ENCODE peak calls at places on chromosomes 1 and 21, in ten cellular contexts. P is neural progenitor cell, N is lower leg skin, J is foreskin keratinocyte, G is heart right ventricle, S is K562, M is gastrocnemius medialis, O is endodermal cell, R is choroid plexus epithelial cell, V is tibial artery. I is an unnamed sample.

GRCh38 chr1:95002657-95003432 is 69.9 kb downstream of the ALG14 start:
- DNase-seq in V (no peak), M (no peak), R (peak; percentile 78), P (no peak), O (no peak), G (peak; percentile 28), S (peak; percentile 20), J (no peak), N (no peak), I (no peak)

GRCh38 chr21:27536319-27536718 is 569.4 kb upstream of the ADAMTS5 start:
- DNase-seq in O (no peak), V (no peak), R (peak; percentile 49), J (no peak), S (no peak), N (no peak), P (no peak), M (no peak), G (no peak), I (no peak)

GRCh38 chr1:76279387-76279748 is 204.8 kb downstream of the ST6GALNAC3 start:
- DNase-seq in N (no peak), R (no peak), G (no peak), O (no peak), P (no peak), V (no peak), M (no peak), S (no peak), J (no peak), I (no peak)

GRCh38 chr21:28538987-28539622 is 453.6 kb downstream of the LTN1 start:
- DNase-seq in P (no peak), J (peak; percentile 54), M (no peak), R (peak; percentile 80), S (no peak), O (no peak), N (no peak), V (no peak), G (no peak), I (no peak)

GRCh38 chr1:221648201-221648600 is 93.7 kb downstream of the DUSP10 start:
- DNase-seq in J (no peak), O (no peak), G (no peak), R (no peak), M (no peak), P (no peak), V (no peak), S (no peak), N (no peak), I (no peak)

GRCh38 chr1:200873671-200874397 is 1.1 kb downstream of the GPR25 start:
- DNase-seq in N (no peak), P (no peak), G (no peak), R (no peak), J (no peak), M (no peak), S (no peak), V (no peak), O (no peak), I (peak; percentile 54)

GRCh38 chr21:17352937-17353655 is 159.7 kb upstream of the CXADR start:
- DNase-seq in S (no peak), R (no peak), P (no peak), J (no peak), V (no peak), N (no peak), O (no peak), M (no peak), G (no peak), I (no peak)

GRCh38 chr1:189669846-189670245 is 807.8 kb downstream of the BRINP3 start:
- DNase-seq in G (no peak), P (no peak), R (peak; percentile 47), J (no peak), V (no peak), M (no peak), O (no peak), N (no peak), S (no peak), I (no peak)

GRCh38 chr1:161884475-161884874 is 118.4 kb downstream of the ATF6 start:
- DNase-seq in S (no peak), R (peak; percentile 65), P (no peak), V (no peak), N (no peak), J (no peak), M (no peak), O (no peak), G (no peak), I (no peak)

GRCh38 chr1:12539705-12540579 is 78.1 kb downstream of the DHRS3 start:
- DNase-seq in V (peak; percentile 97), P (peak; percentile 74), J (peak; percentile 10), O (peak; percentile 79), R (peak; percentile 99), M (peak; percentile 77), S (peak; percentile 35), G (peak; percentile 58), N (peak; percentile 67), I (peak; percentile 77)

GRCh38 chr1:182143825-182144661 is 82.5 kb upstream of the ZNF648 start:
- DNase-seq in N (peak; percentile 95), V (peak; percentile 94), P (peak; percentile 63), G (peak; percentile 66), R (peak; percentile 60), O (peak; percentile 66), J (peak; percentile 89), M (peak; percentile 96), S (peak; percentile 24), I (peak; percentile 80)

GRCh38 chr21:33762798-33763572 is 120.7 kb downstream of the ITSN1 start:
- DNase-seq in V (no peak), S (no peak), M (no peak), J (no peak), N (no peak), P (no peak), O (no peak), R (peak; percentile 67), G (no peak), I (no peak)

GRCh38 chr1:208174736-208175507 is 69.3 kb downstream of the PLXNA2 start:
- DNase-seq in S (no peak), M (no peak), R (no peak), J (no peak), G (no peak), O (peak; percentile 60), V (no peak), P (no peak), N (no peak), I (no peak)

GRCh38 chr1:24679725-24680124 is 36.6 kb downstream of the SRRM1 start:
- DNase-seq in J (no peak), R (no peak), G (no peak), N (no peak), V (no peak), S (no peak), O (no peak), P (no peak), M (no peak), I (no peak)
- TF ChIP-seq CTCF in J (no peak), R (no peak), G (no peak), N (no peak), V (no peak), S (no peak), O (no peak), P (no peak), M (no peak), I (no peak)

GRCh38 chr21:36583591-36583990 is 103.7 kb upstream of the CLDN14 start:
- DNase-seq in S (no peak), G (no peak), N (no peak), V (no peak), O (no peak), R (no peak), J (no peak), M (no peak), P (no peak), I (no peak)

GRCh38 chr21:36584980-36585940 is 105.3 kb upstream of the CLDN14 start:
- DNase-seq in S (no peak), N (no peak), P (no peak), R (peak; percentile 21), O (no peak), G (no peak), J (no peak), M (no peak), V (no peak), I (no peak)

GRCh38 chr21:36591326-36591970 is 107.5 kb upstream of the SIM2 start:
- DNase-seq in G (no peak), M (no peak), R (no peak), P (no peak), V (no peak), J (no peak), O (no peak), N (no peak), S (no peak), I (no peak)

GRCh38 chr21:36587388-36587787 is 107.5 kb upstream of the CLDN14 start:
- DNase-seq in M (no peak), S (no peak), N (no peak), G (no peak), O (no peak), P (no peak), V (no peak), J (peak; percentile 75), R (peak; percentile 11), I (no peak)

DNA sequence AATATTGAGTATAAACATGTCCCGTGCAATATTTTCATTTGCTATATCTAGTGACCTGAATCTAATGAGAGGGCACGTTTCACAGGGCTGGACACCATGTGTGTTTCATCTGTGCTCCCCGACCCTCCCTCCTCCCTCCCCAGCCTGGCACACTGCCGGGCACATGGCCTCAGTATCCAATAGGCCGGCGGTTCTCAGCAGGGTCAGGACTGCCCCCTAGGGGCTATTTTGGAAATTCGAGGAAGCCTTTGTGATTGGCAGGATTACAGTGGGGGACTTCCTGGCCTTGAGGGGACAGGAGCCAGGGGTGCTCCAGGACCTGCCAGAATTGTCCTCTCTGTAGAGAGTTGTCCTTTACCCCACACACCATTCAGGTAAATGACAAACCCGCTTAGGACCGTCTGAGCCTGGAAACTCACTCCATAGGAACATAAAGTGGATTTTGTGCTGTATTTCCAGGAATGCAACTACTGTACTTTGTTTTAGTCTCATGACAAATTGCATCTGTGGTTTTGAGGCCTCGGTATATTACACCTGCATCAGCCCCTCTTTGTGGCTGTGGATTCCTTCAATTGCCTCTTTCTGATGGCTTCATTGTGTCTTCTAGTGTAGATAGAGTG is 109.5 kb upstream of the SIM2 start:
- DNase-seq in G (peak; percentile 14), O (peak; percentile 73), J (no peak), N (peak; percentile 25), P (peak; percentile 19), S (peak; percentile 65), V (no peak), R (peak; percentile 56), M (no peak), I (no peak)
- TF ChIP-seq CTCF in G (peak; percentile 51), O (peak; percentile 74), J (peak; percentile 69), N (no peak), P (peak; percentile 59), S (peak; percentile 80), V (peak; percentile 24), R (peak; percentile 75), M (no peak), I (peak; percentile 58)

DNA sequence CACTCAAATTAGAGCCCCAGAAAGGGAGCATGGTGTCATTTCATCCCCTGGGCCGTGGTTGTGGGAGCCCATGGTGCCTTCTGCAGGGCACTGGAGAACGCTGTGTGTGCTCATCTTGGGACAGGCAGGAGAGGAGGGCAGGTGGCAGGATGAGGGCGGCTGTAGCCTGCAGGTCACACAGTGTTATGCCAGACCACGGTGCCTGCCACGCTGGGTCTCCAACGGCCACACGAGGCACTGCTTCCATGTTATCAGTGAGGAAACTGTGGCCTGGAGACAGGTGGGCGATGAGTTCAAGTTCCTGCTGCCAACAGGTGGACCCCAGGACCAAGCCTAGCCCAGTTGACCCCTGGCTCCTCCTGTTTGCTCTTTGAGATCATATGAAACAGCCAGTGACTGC is 21.0 kb downstream of the ABCG1 start:
- DNase-seq in O (peak; percentile 59), R (no peak), M (no peak), G (no peak), V (no peak), N (no peak), S (no peak), P (no peak), J (no peak), I (no peak)
- TF ChIP-seq CTCF in O (peak; percentile 57), R (no peak), M (no peak), G (no peak), V (no peak), N (no peak), S (no peak), P (peak; percentile 23), J (no peak), I (no peak)

GRCh38 chr1:3195966-3196515 is 127.0 kb downstream of the PRDM16 start:
- DNase-seq in M (no peak), N (no peak), P (no peak), O (no peak), J (no peak), S (no peak), R (no peak), V (no peak), G (no peak), I (no peak)
- TF ChIP-seq CTCF in M (no peak), N (no peak), P (no peak), O (no peak), J (no peak), S (no peak), R (no peak), V (no peak), G (no peak), I (no peak)

I was measured in upper lobe of right lung.